ENCODE peak calls at places on chromosomes 2 and 18, in six cellular contexts. N is IMR-90, M is HEK293T, K is fibroblast of the conjunctiva, P is M059J, V is heart right ventricle. A is an unnamed sample.

GRCh38 chr2:96553176-96553956 is 16.8 kb downstream of the ARID5A start:
- DNase-seq in N (no peak), M (no peak), K (no peak), P (no peak), V (no peak), A (no peak)

GRCh38 chr2:149827585-149828156 is 240.1 kb upstream of the MMADHC start:
- DNase-seq in N (no peak), M (no peak), K (no peak), P (no peak), V (no peak), A (no peak)

GRCh38 chr2:10678225-10678624 is 11.6 kb downstream of the NOL10 start:
- DNase-seq in N (no peak), M (no peak), K (no peak), P (no peak), V (no peak), A (no peak)

GRCh38 chr2:81991282-81991681 is 1686.7 kb upstream of the LRRTM1 start:
- DNase-seq in N (no peak), M (no peak), K (no peak), P (no peak), V (no peak), A (no peak)

GRCh38 chr18:47050468-47050867 is 15.0 kb upstream of the ELOA2 start:
- DNase-seq in N (peak), M (peak), K (peak), P (peak), V (no peak), A (peak)

GRCh38 chr18:22005191-22005824 is 164.1 kb upstream of the GATA6 start:
- DNase-seq in N (peak), M (no peak), K (no peak), P (no peak), V (no peak), A (no peak)

GRCh38 chr2:240387669-240388358 is 47.6 kb upstream of the GPC1 start:
- DNase-seq in N (peak), M (no peak), K (peak), P (peak), V (peak), A (peak)

GRCh38 chr2:163611557-163611906 is 124.3 kb downstream of the FIGN start:
- DNase-seq in N (no peak), M (no peak), K (no peak), P (no peak), V (no peak), A (no peak)

GRCh38 chr2:180322781-180323180 is 315.7 kb upstream of the CWC22 start:
- DNase-seq in N (peak), M (no peak), K (no peak), P (peak), V (no peak), A (no peak)

GRCh38 chr2:53767405-53768232 is at the start of gene CHAC2:
- DNase-seq in N (peak), M (peak), K (peak), P (peak), V (peak), A (peak)

GRCh38 chr2:30139131-30139870 is 7.5 kb upstream of the YPEL5 start:
- DNase-seq in N (no peak), M (no peak), K (no peak), P (no peak), V (no peak), A (no peak)

GRCh38 chr2:47520825-47521665 is 118.1 kb downstream of the MSH2 start:
- DNase-seq in N (peak), M (no peak), K (no peak), P (peak), V (peak), A (no peak)

GRCh38 chr2:27689424-27689823 is 25.7 kb downstream of the SLC4A1AP start:
- DNase-seq in N (no peak), M (no peak), K (no peak), P (no peak), V (no peak), A (no peak)

GRCh38 chr2:196516541-196516940 is 123.0 kb upstream of the CCDC150 start:
- DNase-seq in N (no peak), M (no peak), K (no peak), P (peak), V (no peak), A (no peak)

GRCh38 chr2:47069628-47070154 is 85.4 kb downstream of the STPG4 start:
- DNase-seq in N (peak), M (no peak), K (no peak), P (peak), V (peak), A (no peak)

GRCh38 chr2:26847663-26848335 is at the start of gene DPYSL5:
- DNase-seq in N (no peak), M (peak), K (no peak), P (no peak), V (peak), A (peak)

GRCh38 chr2:70461981-70462876 is 91.4 kb downstream of the TGFA start:
- DNase-seq in N (no peak), M (no peak), K (no peak), P (no peak), V (no peak), A (no peak)

GRCh38 chr2:98793275-98793674 is 62.3 kb upstream of the MGAT4A start:
- DNase-seq in N (no peak), M (no peak), K (no peak), P (no peak), V (no peak), A (no peak)

GRCh38 chr2:179274749-179275148 is 10.1 kb upstream of the SESTD1 start:
- DNase-seq in N (peak), M (no peak), K (no peak), P (no peak), V (no peak), A (no peak)

GRCh38 chr18:35728676-35729075 is 147.1 kb downstream of the GALNT1 start:
- DNase-seq in N (no peak), M (no peak), K (no peak), P (peak), V (no peak), A (no peak)

GRCh38 chr18:78980777-78981651 is 1.4 kb downstream of the SALL3 start:
- DNase-seq in N (no peak), M (no peak), K (no peak), P (no peak), V (no peak), A (no peak)

GRCh38 chr2:28009732-28010131 is 119.2 kb downstream of the BABAM2 start:
- DNase-seq in N (peak), M (no peak), K (peak), P (peak), V (no peak), A (no peak)

A was measured in K562.